ENCODE peak calls at places on chromosomes 12 and 14, in five cellular contexts. One of them, this sample, is unnamed.
A peak's percentile ranks its signal among the peaks of the same experiment; 100 is the strongest.

GRCh38 chr14:76867536-76868452 is 41.6 kb downstream of the LRRC74A start:
- DNase-seq in stimulated activated CD4-positive, alpha-beta T cell treated with anti-CD3 and anti-CD28 coated beads, TNF-alpha, amount 100 ng/mL, for 24 hours: peak; percentile 7
- DNase-seq in NCI-H1092: no peak
- DNase-seq in left kidney: peak; percentile 81
- DNase-seq in activated gamma-delta T cell treated with anti-CD3 and anti-CD28 coated beads, Interleukin-2, amount 50 U/mL, for 16 hours: peak; percentile 16
- DNase-seq in this sample: peak; percentile 39

GRCh38 chr12:75981773-75982564 is 49.6 kb downstream of the PHLDA1 start:
- DNase-seq in stimulated activated CD4-positive, alpha-beta T cell treated with anti-CD3 and anti-CD28 coated beads, TNF-alpha, amount 100 ng/mL, for 24 hours: no peak
- DNase-seq in NCI-H1092: no peak
- DNase-seq in left kidney: peak; percentile 49
- DNase-seq in activated gamma-delta T cell treated with anti-CD3 and anti-CD28 coated beads, Interleukin-2, amount 50 U/mL, for 16 hours: no peak
- DNase-seq in this sample: peak; percentile 43

GRCh38 chr14:22955702-22956575 is 951 bp downstream of the HAUS4 start:
- DNase-seq in stimulated activated CD4-positive, alpha-beta T cell treated with anti-CD3 and anti-CD28 coated beads, TNF-alpha, amount 100 ng/mL, for 24 hours: no peak
- DNase-seq in NCI-H1092: no peak
- DNase-seq in left kidney: peak; percentile 41
- DNase-seq in activated gamma-delta T cell treated with anti-CD3 and anti-CD28 coated beads, Interleukin-2, amount 50 U/mL, for 16 hours: no peak
- DNase-seq in this sample: no peak

GRCh38 chr12:48031135-48031960 is 27.1 kb upstream of the COL2A1 start:
- DNase-seq in stimulated activated CD4-positive, alpha-beta T cell treated with anti-CD3 and anti-CD28 coated beads, TNF-alpha, amount 100 ng/mL, for 24 hours: no peak
- DNase-seq in NCI-H1092: no peak
- DNase-seq in left kidney: no peak
- DNase-seq in activated gamma-delta T cell treated with anti-CD3 and anti-CD28 coated beads, Interleukin-2, amount 50 U/mL, for 16 hours: no peak
- DNase-seq in this sample: no peak

GRCh38 chr12:111715242-111715641 is 29.4 kb downstream of the ACAD10 start:
- DNase-seq in stimulated activated CD4-positive, alpha-beta T cell treated with anti-CD3 and anti-CD28 coated beads, TNF-alpha, amount 100 ng/mL, for 24 hours: no peak
- DNase-seq in NCI-H1092: peak; percentile 1
- DNase-seq in left kidney: no peak
- DNase-seq in activated gamma-delta T cell treated with anti-CD3 and anti-CD28 coated beads, Interleukin-2, amount 50 U/mL, for 16 hours: no peak
- DNase-seq in this sample: no peak

GRCh38 chr12:130613831-130614230 is 102.3 kb downstream of the RIMBP2 start:
- DNase-seq in stimulated activated CD4-positive, alpha-beta T cell treated with anti-CD3 and anti-CD28 coated beads, TNF-alpha, amount 100 ng/mL, for 24 hours: no peak
- DNase-seq in NCI-H1092: no peak
- DNase-seq in left kidney: no peak
- DNase-seq in activated gamma-delta T cell treated with anti-CD3 and anti-CD28 coated beads, Interleukin-2, amount 50 U/mL, for 16 hours: no peak
- DNase-seq in this sample: no peak

GRCh38 chr12:63862187-63863107 is 17.9 kb downstream of the SRGAP1 start:
- DNase-seq in stimulated activated CD4-positive, alpha-beta T cell treated with anti-CD3 and anti-CD28 coated beads, TNF-alpha, amount 100 ng/mL, for 24 hours: no peak
- DNase-seq in NCI-H1092: no peak
- DNase-seq in left kidney: peak; percentile 83
- DNase-seq in activated gamma-delta T cell treated with anti-CD3 and anti-CD28 coated beads, Interleukin-2, amount 50 U/mL, for 16 hours: no peak
- DNase-seq in this sample: no peak

GRCh38 chr14:22538671-22539228 is 50.3 kb downstream of the DAD1 start:
- DNase-seq in stimulated activated CD4-positive, alpha-beta T cell treated with anti-CD3 and anti-CD28 coated beads, TNF-alpha, amount 100 ng/mL, for 24 hours: no peak
- DNase-seq in NCI-H1092: no peak
- DNase-seq in left kidney: no peak
- DNase-seq in activated gamma-delta T cell treated with anti-CD3 and anti-CD28 coated beads, Interleukin-2, amount 50 U/mL, for 16 hours: no peak
- DNase-seq in this sample: no peak

GRCh38 chr14:75487155-75487671 is 35.1 kb upstream of the BATF start:
- DNase-seq in stimulated activated CD4-positive, alpha-beta T cell treated with anti-CD3 and anti-CD28 coated beads, TNF-alpha, amount 100 ng/mL, for 24 hours: no peak
- DNase-seq in NCI-H1092: no peak
- DNase-seq in left kidney: no peak
- DNase-seq in activated gamma-delta T cell treated with anti-CD3 and anti-CD28 coated beads, Interleukin-2, amount 50 U/mL, for 16 hours: no peak
- DNase-seq in this sample: peak; percentile 80

GRCh38 chr12:97764700-97765099 is 302.1 kb downstream of the RMST start:
- DNase-seq in stimulated activated CD4-positive, alpha-beta T cell treated with anti-CD3 and anti-CD28 coated beads, TNF-alpha, amount 100 ng/mL, for 24 hours: no peak
- DNase-seq in NCI-H1092: no peak
- DNase-seq in left kidney: no peak
- DNase-seq in activated gamma-delta T cell treated with anti-CD3 and anti-CD28 coated beads, Interleukin-2, amount 50 U/mL, for 16 hours: no peak
- DNase-seq in this sample: no peak

GRCh38 chr14:52413729-52414453 is 99.8 kb downstream of the PTGER2 start:
- DNase-seq in stimulated activated CD4-positive, alpha-beta T cell treated with anti-CD3 and anti-CD28 coated beads, TNF-alpha, amount 100 ng/mL, for 24 hours: no peak
- DNase-seq in NCI-H1092: no peak
- DNase-seq in left kidney: peak; percentile 36
- DNase-seq in activated gamma-delta T cell treated with anti-CD3 and anti-CD28 coated beads, Interleukin-2, amount 50 U/mL, for 16 hours: no peak
- DNase-seq in this sample: peak; percentile 23

GRCh38 chr14:105937253-105938054 is 411.1 kb downstream of the TMEM121 start:
- DNase-seq in stimulated activated CD4-positive, alpha-beta T cell treated with anti-CD3 and anti-CD28 coated beads, TNF-alpha, amount 100 ng/mL, for 24 hours: no peak
- DNase-seq in NCI-H1092: no peak
- DNase-seq in left kidney: no peak
- DNase-seq in activated gamma-delta T cell treated with anti-CD3 and anti-CD28 coated beads, Interleukin-2, amount 50 U/mL, for 16 hours: no peak
- DNase-seq in this sample: no peak